ENCODE peak calls at places on chromosomes 2 and 18, in seven cellular contexts. K, W, T, O, A, D and J are unnamed samples.
A peak's percentile ranks its signal among the peaks of the same experiment; 100 is the strongest.

GRCh38 chr2:95062716-95063400 is 37.4 kb downstream of the MAL start:
- DNase-seq in K (no peak), W (no peak), T (peak; percentile 15), O (no peak), A (no peak), D (no peak), J (no peak)

GRCh38 chr2:236574424-236575145 is 5.0 kb downstream of the ACKR3 start:
- DNase-seq in K (no peak), W (no peak), T (no peak), O (no peak), A (no peak), D (no peak), J (no peak)

GRCh38 chr18:48407358-48407757 is 1.8 kb downstream of the ZBTB7C start:
- DNase-seq in K (no peak), W (no peak), T (no peak), O (no peak), A (no peak), D (no peak), J (no peak)

GRCh38 chr18:80033181-80034067 is 810 bp upstream of the RBFA start:
- DNase-seq in K (no peak), W (no peak), T (no peak), O (peak; percentile 83), A (peak; percentile 45), D (no peak), J (no peak)

GRCh38 chr2:196046123-196046917 is 22.3 kb downstream of the DNAH7 start:
- DNase-seq in K (no peak), W (no peak), T (no peak), O (peak; percentile 11), A (no peak), D (no peak), J (no peak)

GRCh38 chr2:157722580-157723234 is 94.0 kb upstream of the ACVR1C start:
- DNase-seq in K (no peak), W (peak; percentile 38), T (no peak), O (no peak), A (no peak), D (no peak), J (no peak)

GRCh38 chr2:20642026-20642971 is 8.6 kb downstream of the HS1BP3 start:
- DNase-seq in K (peak; percentile 75), W (peak; percentile 73), T (peak; percentile 95), O (peak; percentile 74), A (peak; percentile 84), D (no peak), J (peak; percentile 83)

GRCh38 chr2:108370080-108370479 is 7.7 kb upstream of the SULT1C4 start:
- DNase-seq in K (no peak), W (peak; percentile 22), T (no peak), O (peak; percentile 25), A (no peak), D (no peak), J (no peak)

GRCh38 chr2:179107737-179108136 is 57.8 kb upstream of the CCDC141 start:
- DNase-seq in K (no peak), W (peak; percentile 16), T (no peak), O (peak; percentile 14), A (no peak), D (no peak), J (no peak)

GRCh38 chr2:72115361-72116080 is 32.1 kb downstream of the CYP26B1 start:
- DNase-seq in K (no peak), W (peak; percentile 83), T (no peak), O (peak; percentile 91), A (no peak), D (peak; percentile 72), J (peak; percentile 88)

GRCh38 chr2:60353406-60353800 is 200.1 kb downstream of the BCL11A start:
- DNase-seq in K (no peak), W (no peak), T (no peak), O (no peak), A (no peak), D (no peak), J (no peak)

GRCh38 chr2:37654932-37655331 is 16.5 kb downstream of the CDC42EP3 start:
- DNase-seq in K (no peak), W (no peak), T (no peak), O (no peak), A (no peak), D (no peak), J (no peak)

GRCh38 chr2:152335016-152335850 is at the start of gene FMNL2:
- DNase-seq in K (peak; percentile 88), W (peak; percentile 85), T (peak; percentile 91), O (peak; percentile 69), A (peak; percentile 89), D (no peak), J (peak; percentile 70)

GRCh38 chr2:133110201-133110600 is 440.2 kb upstream of the LYPD1 start:
- DNase-seq in K (no peak), W (no peak), T (no peak), O (no peak), A (no peak), D (no peak), J (no peak)

GRCh38 chr2:70923378-70924015 is 12.2 kb upstream of the ATP6V1B1 start:
- DNase-seq in K (no peak), W (no peak), T (peak; percentile 43), O (no peak), A (no peak), D (no peak), J (no peak)
- TF ChIP-seq CTCF in K (peak; percentile 34), W (peak; percentile 33), T (no peak), O (peak; percentile 49), A (no peak), D (no peak), J (no peak)

GRCh38 chr18:45222200-45222599 is 393.1 kb upstream of the SLC14A2 start:
- DNase-seq in K (no peak), W (no peak), T (no peak), O (no peak), A (no peak), D (no peak), J (no peak)

GRCh38 chr18:45221363-45221762 is 393.9 kb upstream of the SLC14A2 start:
- DNase-seq in K (no peak), W (peak; percentile 57), T (no peak), O (peak; percentile 86), A (no peak), D (peak; percentile 46), J (no peak)

GRCh38 chr18:45213040-45213333 is 402.3 kb upstream of the SLC14A2 start:
- DNase-seq in K (no peak), W (no peak), T (no peak), O (no peak), A (no peak), D (no peak), J (no peak)

DNA sequence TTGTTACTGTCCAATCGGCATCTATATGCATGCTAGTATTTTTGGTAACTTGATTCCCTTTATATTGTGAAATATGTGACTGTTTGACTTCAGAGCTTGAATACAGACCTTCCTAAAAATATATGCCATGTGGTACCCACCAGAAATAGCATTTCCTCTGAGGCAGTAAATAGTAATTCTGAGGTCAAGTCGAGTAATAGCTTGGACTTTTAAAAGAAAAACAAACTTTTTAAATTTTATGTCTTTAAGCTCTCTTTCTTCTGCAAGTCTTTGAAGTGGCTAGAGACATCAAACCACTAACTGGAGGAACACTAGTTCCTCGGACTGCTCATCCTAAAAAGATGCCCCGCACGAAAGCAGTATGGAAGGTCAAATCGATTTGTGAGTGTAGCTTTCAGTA is 396.8 kb upstream of the SLC14A2 start:
- DNase-seq in K (no peak), W (no peak), T (no peak), O (no peak), A (no peak), D (no peak), J (no peak)
- TF ChIP-seq CTCF in K (no peak), W (no peak), T (no peak), O (no peak), A (no peak), D (no peak), J (no peak)

DNA sequence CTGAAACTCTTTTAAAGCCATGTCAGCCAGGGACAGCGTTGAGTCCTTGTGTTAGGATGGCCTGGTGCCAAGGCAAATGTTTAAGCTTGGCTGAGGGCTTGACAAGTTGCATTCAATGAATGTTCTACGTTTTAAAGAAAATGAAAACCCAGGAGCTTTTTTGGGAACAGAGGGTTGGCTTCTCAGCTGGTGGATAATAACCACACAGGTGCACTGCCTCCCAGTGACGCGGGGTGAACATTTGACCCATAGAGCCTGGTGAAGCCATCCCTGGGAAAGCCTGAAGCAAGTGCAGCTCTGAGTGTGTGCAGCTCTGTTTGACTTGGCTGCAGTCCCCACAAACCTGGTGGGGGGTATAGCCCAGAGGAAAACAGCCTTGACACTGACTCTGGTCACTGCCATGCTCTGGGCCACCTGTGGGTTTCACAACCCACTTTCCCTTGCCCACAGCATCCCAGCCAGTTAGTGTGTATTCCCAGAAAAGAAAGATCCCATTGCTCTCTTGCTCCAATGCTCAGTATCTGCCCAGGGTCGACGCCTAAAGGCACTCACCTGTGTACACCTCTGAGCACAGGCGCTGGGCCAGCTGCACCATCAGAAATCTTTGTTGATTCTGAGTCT is 874.9 kb downstream of the RNF144A start:
- DNase-seq in K (no peak), W (peak; percentile 44), T (no peak), O (no peak), A (no peak), D (no peak), J (no peak)
- TF ChIP-seq CTCF in K (no peak), W (no peak), T (no peak), O (no peak), A (no peak), D (no peak), J (no peak)

DNA sequence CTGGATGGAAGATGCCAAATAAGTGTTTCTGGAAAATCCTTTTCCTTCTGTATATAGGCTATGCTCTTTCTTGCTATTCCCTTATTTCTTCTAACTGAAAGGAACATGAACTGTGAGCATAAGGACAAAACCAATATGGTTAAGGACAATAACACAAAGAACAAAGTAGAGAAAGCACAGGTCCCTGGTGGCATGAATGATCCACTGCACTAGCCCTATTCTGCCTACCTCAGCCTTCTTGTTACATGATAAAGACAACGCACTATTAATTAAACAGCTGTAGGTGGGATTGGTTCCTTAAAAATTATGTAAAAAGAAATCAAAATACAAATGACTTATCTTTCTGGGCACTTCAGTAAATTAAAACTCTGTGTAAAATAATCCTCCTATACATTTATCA is 1.9 kb upstream of the WDR75 start:
- DNase-seq in K (no peak), W (no peak), T (no peak), O (no peak), A (no peak), D (no peak), J (no peak)
- TF ChIP-seq CTCF in K (peak; percentile 39), W (peak; percentile 18), T (no peak), O (peak; percentile 36), A (no peak), D (peak; percentile 20), J (no peak)

GRCh38 chr2:218992703-218993344 is 398 bp downstream of the CRYBA2 start:
- DNase-seq in K (no peak), W (no peak), T (no peak), O (no peak), A (no peak), D (no peak), J (no peak)
- TF ChIP-seq CTCF in K (no peak), W (no peak), T (no peak), O (no peak), A (no peak), D (no peak), J (no peak)